ENCODE peak calls at places on chromosomes 16 and 17, in ten cellular contexts. One of them, this sample, is unnamed.
A peak's percentile ranks its signal among the peaks of the same experiment; 100 is the strongest.

GRCh38 chr17:28970879-28971278 is 19.6 kb upstream of the PHF12 start:
- DNase-seq in keratinocyte: no peak
- DNase-seq in WTC11: no peak
- DNase-seq in effector CD8-positive, alpha-beta T cell: no peak
- DNase-seq in activated gamma-delta T cell: no peak
- DNase-seq in ELR: no peak
- DNase-seq in activated naive CD4-positive, alpha-beta T cell treated with Interleukin-2 at 50 U/mL for 16 hours: no peak
- DNase-seq in foreskin fibroblast: no peak
- DNase-seq in tibial artery: no peak
- DNase-seq in Daoy: no peak
- DNase-seq in this sample: no peak

GRCh38 chr16:49504626-49505025 is 131.0 kb downstream of the C16orf78 start:
- DNase-seq in keratinocyte: no peak
- DNase-seq in WTC11: no peak
- DNase-seq in effector CD8-positive, alpha-beta T cell: no peak
- DNase-seq in activated gamma-delta T cell: no peak
- DNase-seq in ELR: no peak
- DNase-seq in activated naive CD4-positive, alpha-beta T cell treated with Interleukin-2 at 50 U/mL for 16 hours: no peak
- DNase-seq in foreskin fibroblast: no peak
- DNase-seq in tibial artery: peak; percentile 42
- DNase-seq in Daoy: no peak
- DNase-seq in this sample: no peak

GRCh38 chr16:50050802-50051201 is 15.0 kb upstream of the HEATR3 start:
- DNase-seq in keratinocyte: no peak
- DNase-seq in WTC11: no peak
- DNase-seq in effector CD8-positive, alpha-beta T cell: no peak
- DNase-seq in activated gamma-delta T cell: no peak
- DNase-seq in ELR: no peak
- DNase-seq in activated naive CD4-positive, alpha-beta T cell treated with Interleukin-2 at 50 U/mL for 16 hours: no peak
- DNase-seq in foreskin fibroblast: peak; percentile 62
- DNase-seq in tibial artery: no peak
- DNase-seq in Daoy: no peak
- DNase-seq in this sample: no peak

GRCh38 chr17:38663125-38663751 is 11.5 kb downstream of the EPOP start:
- DNase-seq in keratinocyte: no peak
- DNase-seq in WTC11: peak; percentile 95
- DNase-seq in effector CD8-positive, alpha-beta T cell: no peak
- DNase-seq in activated gamma-delta T cell: no peak
- DNase-seq in ELR: peak; percentile 77
- DNase-seq in activated naive CD4-positive, alpha-beta T cell treated with Interleukin-2 at 50 U/mL for 16 hours: peak; percentile 55
- DNase-seq in foreskin fibroblast: peak; percentile 73
- DNase-seq in tibial artery: no peak
- DNase-seq in Daoy: peak; percentile 77
- DNase-seq in this sample: peak; percentile 67

GRCh38 chr16:27824006-27824405 is 239.5 kb downstream of the GSG1L start:
- DNase-seq in keratinocyte: no peak
- DNase-seq in WTC11: no peak
- DNase-seq in effector CD8-positive, alpha-beta T cell: no peak
- DNase-seq in activated gamma-delta T cell: no peak
- DNase-seq in ELR: no peak
- DNase-seq in activated naive CD4-positive, alpha-beta T cell treated with Interleukin-2 at 50 U/mL for 16 hours: no peak
- DNase-seq in foreskin fibroblast: no peak
- DNase-seq in tibial artery: no peak
- DNase-seq in Daoy: no peak
- DNase-seq in this sample: no peak

GRCh38 chr16:76292218-76292617 is 15.0 kb downstream of the CNTNAP4 start:
- DNase-seq in keratinocyte: no peak
- DNase-seq in WTC11: no peak
- DNase-seq in effector CD8-positive, alpha-beta T cell: no peak
- DNase-seq in activated gamma-delta T cell: no peak
- DNase-seq in ELR: no peak
- DNase-seq in activated naive CD4-positive, alpha-beta T cell treated with Interleukin-2 at 50 U/mL for 16 hours: no peak
- DNase-seq in foreskin fibroblast: no peak
- DNase-seq in tibial artery: no peak
- DNase-seq in Daoy: no peak
- DNase-seq in this sample: no peak

GRCh38 chr16:87895641-87896141 is 26.4 kb upstream of the SLC7A5 start:
- DNase-seq in keratinocyte: peak; percentile 19
- DNase-seq in WTC11: no peak
- DNase-seq in effector CD8-positive, alpha-beta T cell: no peak
- DNase-seq in activated gamma-delta T cell: no peak
- DNase-seq in ELR: peak; percentile 68
- DNase-seq in activated naive CD4-positive, alpha-beta T cell treated with Interleukin-2 at 50 U/mL for 16 hours: peak; percentile 87
- DNase-seq in foreskin fibroblast: peak; percentile 89
- DNase-seq in tibial artery: no peak
- DNase-seq in Daoy: peak; percentile 73
- DNase-seq in this sample: no peak

GRCh38 chr16:2480948-2481347 is 6.0 kb downstream of the TBC1D24 start:
- DNase-seq in keratinocyte: no peak
- DNase-seq in WTC11: no peak
- DNase-seq in effector CD8-positive, alpha-beta T cell: no peak
- DNase-seq in activated gamma-delta T cell: no peak
- DNase-seq in ELR: no peak
- DNase-seq in activated naive CD4-positive, alpha-beta T cell treated with Interleukin-2 at 50 U/mL for 16 hours: no peak
- DNase-seq in foreskin fibroblast: no peak
- DNase-seq in tibial artery: no peak
- DNase-seq in Daoy: no peak
- DNase-seq in this sample: no peak